ENCODE peak calls at places on chromosomes 11 and 22, in five cellular contexts. One of them, this sample, is unnamed.
A peak's percentile ranks its signal among the peaks of the same experiment; 100 is the strongest.

GRCh38 chr22:23750374-23750743 is 553 bp downstream of the ZNF70 start:
- DNase-seq in NCI-H510A treated with DMSO at 0.1 percent for 48 hours: no peak
- DNase-seq in endothelial cell: no peak
- DNase-seq in naive thymus-derived CD8-positive, alpha-beta T cell: no peak
- DNase-seq in stomach: no peak
- DNase-seq in this sample: no peak

GRCh38 chr22:17198188-17199130 is 20.8 kb downstream of the ADA2 start:
- DNase-seq in endothelial cell: peak; percentile 80
- DNase-seq in naive thymus-derived CD8-positive, alpha-beta T cell: no peak
- DNase-seq in stomach: no peak
- DNase-seq in NCI-H510A treated with DMSO at 0.1 percent for 48 hours: peak; percentile 40
- DNase-seq in this sample: no peak

GRCh38 chr11:44011797-44012196 is 36.0 kb upstream of the ACCSL start:
- DNase-seq in NCI-H510A treated with DMSO at 0.1 percent for 48 hours: no peak
- DNase-seq in endothelial cell: no peak
- DNase-seq in naive thymus-derived CD8-positive, alpha-beta T cell: no peak
- DNase-seq in stomach: no peak
- DNase-seq in this sample: no peak

GRCh38 chr22:21082248-21082647 is 36.5 kb downstream of the LRRC74B start:
- DNase-seq in NCI-H510A treated with DMSO at 0.1 percent for 48 hours: no peak
- DNase-seq in stomach: no peak
- DNase-seq in endothelial cell: no peak
- DNase-seq in naive thymus-derived CD8-positive, alpha-beta T cell: no peak
- DNase-seq in this sample: no peak

GRCh38 chr11:19816040-19816439 is 103.4 kb downstream of the NAV2 start:
- DNase-seq in endothelial cell: no peak
- DNase-seq in NCI-H510A treated with DMSO at 0.1 percent for 48 hours: no peak
- DNase-seq in naive thymus-derived CD8-positive, alpha-beta T cell: no peak
- DNase-seq in stomach: no peak
- DNase-seq in this sample: no peak

GRCh38 chr11:23021287-23021863 is 161.1 kb upstream of the CCDC179 start:
- DNase-seq in naive thymus-derived CD8-positive, alpha-beta T cell: no peak
- DNase-seq in endothelial cell: peak; percentile 29
- DNase-seq in stomach: peak; percentile 34
- DNase-seq in NCI-H510A treated with DMSO at 0.1 percent for 48 hours: peak; percentile 1
- DNase-seq in this sample: peak; percentile 1

GRCh38 chr11:30422389-30422788 is 99.5 kb downstream of the ARL14EP start:
- DNase-seq in endothelial cell: no peak
- DNase-seq in stomach: no peak
- DNase-seq in NCI-H510A treated with DMSO at 0.1 percent for 48 hours: no peak
- DNase-seq in naive thymus-derived CD8-positive, alpha-beta T cell: no peak
- DNase-seq in this sample: no peak

GRCh38 chr11:66674964-66675602 is 2.6 kb downstream of the RBM4B start:
- DNase-seq in naive thymus-derived CD8-positive, alpha-beta T cell: no peak
- DNase-seq in NCI-H510A treated with DMSO at 0.1 percent for 48 hours: peak; percentile 67
- DNase-seq in stomach: no peak
- DNase-seq in endothelial cell: no peak
- DNase-seq in this sample: no peak

GRCh38 chr22:19962909-19963806 is 21.5 kb upstream of the TXNRD2 start:
- DNase-seq in stomach: peak; percentile 95
- DNase-seq in naive thymus-derived CD8-positive, alpha-beta T cell: no peak
- DNase-seq in NCI-H510A treated with DMSO at 0.1 percent for 48 hours: peak; percentile 53
- DNase-seq in endothelial cell: no peak
- DNase-seq in this sample: no peak

GRCh38 chr11:72724021-72724561 is 28.1 kb downstream of the ARAP1 start:
- DNase-seq in stomach: no peak
- DNase-seq in naive thymus-derived CD8-positive, alpha-beta T cell: no peak
- DNase-seq in endothelial cell: no peak
- DNase-seq in NCI-H510A treated with DMSO at 0.1 percent for 48 hours: no peak
- DNase-seq in this sample: no peak

GRCh38 chr11:116175707-116176106 is 597.1 kb downstream of the BUD13 start:
- DNase-seq in naive thymus-derived CD8-positive, alpha-beta T cell: no peak
- DNase-seq in stomach: no peak
- DNase-seq in NCI-H510A treated with DMSO at 0.1 percent for 48 hours: no peak
- DNase-seq in endothelial cell: no peak
- DNase-seq in this sample: no peak

GRCh38 chr11:126725521-126725920 is 275.0 kb downstream of the KIRREL3 start:
- DNase-seq in stomach: no peak
- DNase-seq in NCI-H510A treated with DMSO at 0.1 percent for 48 hours: no peak
- DNase-seq in naive thymus-derived CD8-positive, alpha-beta T cell: no peak
- DNase-seq in endothelial cell: no peak
- DNase-seq in this sample: no peak

GRCh38 chr11:132396318-132396717 is 1025.9 kb downstream of the NTM start:
- DNase-seq in NCI-H510A treated with DMSO at 0.1 percent for 48 hours: no peak
- DNase-seq in stomach: no peak
- DNase-seq in naive thymus-derived CD8-positive, alpha-beta T cell: no peak
- DNase-seq in endothelial cell: no peak
- DNase-seq in this sample: no peak

GRCh38 chr11:60762851-60763691 is 6.4 kb downstream of the MS4A15 start:
- DNase-seq in stomach: no peak
- DNase-seq in naive thymus-derived CD8-positive, alpha-beta T cell: no peak
- DNase-seq in NCI-H510A treated with DMSO at 0.1 percent for 48 hours: no peak
- DNase-seq in endothelial cell: no peak
- DNase-seq in this sample: no peak

GRCh38 chr22:44351685-44352377 is 39.1 kb upstream of the SHISAL1 start:
- DNase-seq in NCI-H510A treated with DMSO at 0.1 percent for 48 hours: no peak
- DNase-seq in naive thymus-derived CD8-positive, alpha-beta T cell: no peak
- DNase-seq in endothelial cell: no peak
- DNase-seq in stomach: no peak
- DNase-seq in this sample: no peak

GRCh38 chr22:41656515-41656914 is 32.2 kb downstream of the SNU13 start:
- DNase-seq in naive thymus-derived CD8-positive, alpha-beta T cell: no peak
- DNase-seq in endothelial cell: no peak
- DNase-seq in stomach: no peak
- DNase-seq in NCI-H510A treated with DMSO at 0.1 percent for 48 hours: no peak
- DNase-seq in this sample: no peak

GRCh38 chr11:3929689-3930088 is 74.2 kb downstream of the STIM1 start:
- DNase-seq in stomach: no peak
- DNase-seq in NCI-H510A treated with DMSO at 0.1 percent for 48 hours: no peak
- DNase-seq in naive thymus-derived CD8-positive, alpha-beta T cell: no peak
- DNase-seq in endothelial cell: no peak
- DNase-seq in this sample: no peak

GRCh38 chr11:63680842-63681207 is 475 bp upstream of the RTN3 start:
- DNase-seq in NCI-H510A treated with DMSO at 0.1 percent for 48 hours: peak; percentile 91
- DNase-seq in endothelial cell: no peak
- DNase-seq in stomach: no peak
- DNase-seq in naive thymus-derived CD8-positive, alpha-beta T cell: no peak
- DNase-seq in this sample: peak; percentile 78

GRCh38 chr22:22210375-22210774 is 34.2 kb upstream of the VPREB1 start:
- DNase-seq in stomach: no peak
- DNase-seq in naive thymus-derived CD8-positive, alpha-beta T cell: no peak
- DNase-seq in NCI-H510A treated with DMSO at 0.1 percent for 48 hours: no peak
- DNase-seq in endothelial cell: no peak
- DNase-seq in this sample: no peak

GRCh38 chr11:78419327-78419726 is 1.7 kb upstream of the GAB2 start:
- DNase-seq in NCI-H510A treated with DMSO at 0.1 percent for 48 hours: no peak
- DNase-seq in endothelial cell: no peak
- DNase-seq in naive thymus-derived CD8-positive, alpha-beta T cell: no peak
- DNase-seq in stomach: peak; percentile 42
- DNase-seq in this sample: no peak

GRCh38 chr11:113288286-113288863 is 26.0 kb upstream of the TTC12 start:
- DNase-seq in naive thymus-derived CD8-positive, alpha-beta T cell: no peak
- DNase-seq in stomach: no peak
- DNase-seq in endothelial cell: no peak
- DNase-seq in NCI-H510A treated with DMSO at 0.1 percent for 48 hours: no peak
- DNase-seq in this sample: no peak

GRCh38 chr11:70931430-70931829 is 320.9 kb downstream of the SHANK2 start:
- DNase-seq in endothelial cell: no peak
- DNase-seq in stomach: no peak
- DNase-seq in naive thymus-derived CD8-positive, alpha-beta T cell: no peak
- DNase-seq in NCI-H510A treated with DMSO at 0.1 percent for 48 hours: no peak
- DNase-seq in this sample: no peak

GRCh38 chr11:95926714-95927113 is 2.8 kb upstream of the MTMR2 start:
- DNase-seq in stomach: no peak
- DNase-seq in endothelial cell: no peak
- DNase-seq in naive thymus-derived CD8-positive, alpha-beta T cell: no peak
- DNase-seq in NCI-H510A treated with DMSO at 0.1 percent for 48 hours: no peak
- DNase-seq in this sample: no peak

GRCh38 chr22:36507518-36508010 is 724 bp upstream of the FOXRED2 start:
- DNase-seq in endothelial cell: no peak
- DNase-seq in naive thymus-derived CD8-positive, alpha-beta T cell: no peak
- DNase-seq in stomach: no peak
- DNase-seq in NCI-H510A treated with DMSO at 0.1 percent for 48 hours: no peak
- DNase-seq in this sample: no peak

GRCh38 chr22:44702479-44703219 is 645 bp downstream of the PRR5 start:
- DNase-seq in naive thymus-derived CD8-positive, alpha-beta T cell: no peak
- DNase-seq in stomach: peak; percentile 40
- DNase-seq in endothelial cell: peak; percentile 37
- DNase-seq in NCI-H510A treated with DMSO at 0.1 percent for 48 hours: no peak
- DNase-seq in this sample: no peak

GRCh38 chr11:71447791-71448256 is 369 bp downstream of the DHCR7 start:
- DNase-seq in stomach: peak; percentile 41
- DNase-seq in endothelial cell: peak; percentile 58
- DNase-seq in naive thymus-derived CD8-positive, alpha-beta T cell: peak; percentile 11
- DNase-seq in NCI-H510A treated with DMSO at 0.1 percent for 48 hours: peak; percentile 36
- DNase-seq in this sample: peak; percentile 32

GRCh38 chr22:19238900-19239299 is 52.6 kb downstream of the CLTCL1 start:
- DNase-seq in naive thymus-derived CD8-positive, alpha-beta T cell: no peak
- DNase-seq in NCI-H510A treated with DMSO at 0.1 percent for 48 hours: no peak
- DNase-seq in endothelial cell: no peak
- DNase-seq in stomach: no peak
- DNase-seq in this sample: no peak